ENCODE peak calls at places on chromosomes 7 and 10, in seven cellular contexts. One of them, this sample, is unnamed.

GRCh38 chr7:129778770-129779601 is 167.5 kb downstream of the NRF1 start:
- DNase-seq in OCI-LY7: no peak
- DNase-seq in CD4-positive, CD25-positive, alpha-beta regulatory T cell: no peak
- DNase-seq in naive thymus-derived CD4-positive, alpha-beta T cell: no peak
- DNase-seq in colonic mucosa: peak; percentile 23
- DNase-seq in body of pancreas: peak; percentile 34
- DNase-seq in adrenal gland: peak; percentile 7
- DNase-seq in this sample: peak; percentile 17

GRCh38 chr7:64877714-64878610 is 25.1 kb upstream of the ZNF273 start:
- DNase-seq in OCI-LY7: no peak
- DNase-seq in CD4-positive, CD25-positive, alpha-beta regulatory T cell: no peak
- DNase-seq in naive thymus-derived CD4-positive, alpha-beta T cell: no peak
- DNase-seq in colonic mucosa: peak; percentile 7
- DNase-seq in body of pancreas: no peak
- DNase-seq in adrenal gland: no peak
- DNase-seq in this sample: peak; percentile 17

GRCh38 chr7:122767339-122767738 is 64.6 kb upstream of the RNF148 start:
- DNase-seq in OCI-LY7: no peak
- DNase-seq in CD4-positive, CD25-positive, alpha-beta regulatory T cell: no peak
- DNase-seq in naive thymus-derived CD4-positive, alpha-beta T cell: no peak
- DNase-seq in colonic mucosa: no peak
- DNase-seq in body of pancreas: no peak
- DNase-seq in adrenal gland: no peak
- DNase-seq in this sample: no peak

GRCh38 chr10:93749218-93749799 is 8.4 kb upstream of the LGI1 start:
- DNase-seq in OCI-LY7: no peak
- DNase-seq in CD4-positive, CD25-positive, alpha-beta regulatory T cell: no peak
- DNase-seq in naive thymus-derived CD4-positive, alpha-beta T cell: no peak
- DNase-seq in colonic mucosa: peak; percentile 38
- DNase-seq in body of pancreas: no peak
- DNase-seq in adrenal gland: peak; percentile 59
- DNase-seq in this sample: no peak

GRCh38 chr10:89520711-89521110 is 14.7 kb downstream of the SLC16A12 start:
- DNase-seq in OCI-LY7: no peak
- DNase-seq in CD4-positive, CD25-positive, alpha-beta regulatory T cell: no peak
- DNase-seq in naive thymus-derived CD4-positive, alpha-beta T cell: no peak
- DNase-seq in colonic mucosa: no peak
- DNase-seq in body of pancreas: no peak
- DNase-seq in adrenal gland: no peak
- DNase-seq in this sample: no peak

GRCh38 chr10:126405239-126405785 is 17.0 kb upstream of the ADAM12 start:
- DNase-seq in OCI-LY7: no peak
- DNase-seq in CD4-positive, CD25-positive, alpha-beta regulatory T cell: no peak
- DNase-seq in naive thymus-derived CD4-positive, alpha-beta T cell: no peak
- DNase-seq in colonic mucosa: no peak
- DNase-seq in body of pancreas: no peak
- DNase-seq in adrenal gland: no peak
- DNase-seq in this sample: no peak

GRCh38 chr7:102425639-102426267 is 7.6 kb upstream of the ORAI2 start:
- DNase-seq in OCI-LY7: peak; percentile 94
- DNase-seq in CD4-positive, CD25-positive, alpha-beta regulatory T cell: peak; percentile 72
- DNase-seq in naive thymus-derived CD4-positive, alpha-beta T cell: no peak
- DNase-seq in colonic mucosa: peak; percentile 52
- DNase-seq in body of pancreas: no peak
- DNase-seq in adrenal gland: peak; percentile 38
- DNase-seq in this sample: peak; percentile 80

GRCh38 chr10:70809726-70810125 is 6.0 kb upstream of the SGPL1 start:
- DNase-seq in OCI-LY7: no peak
- DNase-seq in CD4-positive, CD25-positive, alpha-beta regulatory T cell: no peak
- DNase-seq in naive thymus-derived CD4-positive, alpha-beta T cell: no peak
- DNase-seq in colonic mucosa: no peak
- DNase-seq in body of pancreas: no peak
- DNase-seq in adrenal gland: no peak
- DNase-seq in this sample: no peak

GRCh38 chr7:24609059-24609458 is 35.8 kb downstream of the PALS2 start:
- DNase-seq in OCI-LY7: no peak
- DNase-seq in CD4-positive, CD25-positive, alpha-beta regulatory T cell: no peak
- DNase-seq in naive thymus-derived CD4-positive, alpha-beta T cell: no peak
- DNase-seq in colonic mucosa: no peak
- DNase-seq in body of pancreas: no peak
- DNase-seq in adrenal gland: no peak
- DNase-seq in this sample: no peak

GRCh38 chr7:123917878-123918277 is 7.2 kb upstream of the SPAM1 start:
- DNase-seq in OCI-LY7: no peak
- DNase-seq in CD4-positive, CD25-positive, alpha-beta regulatory T cell: no peak
- DNase-seq in naive thymus-derived CD4-positive, alpha-beta T cell: no peak
- DNase-seq in colonic mucosa: no peak
- DNase-seq in body of pancreas: no peak
- DNase-seq in adrenal gland: no peak
- DNase-seq in this sample: no peak

GRCh38 chr7:134460000-134460399 is 1.1 kb upstream of the AKR1B1 start:
- DNase-seq in OCI-LY7: no peak
- DNase-seq in CD4-positive, CD25-positive, alpha-beta regulatory T cell: no peak
- DNase-seq in naive thymus-derived CD4-positive, alpha-beta T cell: no peak
- DNase-seq in colonic mucosa: no peak
- DNase-seq in body of pancreas: no peak
- DNase-seq in adrenal gland: no peak
- DNase-seq in this sample: no peak

GRCh38 chr7:95686109-95686508 is 86.2 kb upstream of the DYNC1I1 start:
- DNase-seq in OCI-LY7: peak; percentile 12
- DNase-seq in CD4-positive, CD25-positive, alpha-beta regulatory T cell: no peak
- DNase-seq in naive thymus-derived CD4-positive, alpha-beta T cell: no peak
- DNase-seq in colonic mucosa: peak; percentile 41
- DNase-seq in body of pancreas: peak; percentile 66
- DNase-seq in adrenal gland: peak; percentile 77
- DNase-seq in this sample: no peak

GRCh38 chr7:77386165-77386824 is 29.9 kb downstream of the GSAP start:
- DNase-seq in OCI-LY7: no peak
- DNase-seq in CD4-positive, CD25-positive, alpha-beta regulatory T cell: no peak
- DNase-seq in naive thymus-derived CD4-positive, alpha-beta T cell: no peak
- DNase-seq in colonic mucosa: no peak
- DNase-seq in body of pancreas: no peak
- DNase-seq in adrenal gland: no peak
- DNase-seq in this sample: no peak

GRCh38 chr7:19117870-19118608 is 603 bp upstream of the TWIST1 start:
- DNase-seq in OCI-LY7: no peak
- DNase-seq in CD4-positive, CD25-positive, alpha-beta regulatory T cell: no peak
- DNase-seq in naive thymus-derived CD4-positive, alpha-beta T cell: no peak
- DNase-seq in colonic mucosa: no peak
- DNase-seq in body of pancreas: no peak
- DNase-seq in adrenal gland: no peak
- DNase-seq in this sample: no peak

DNA sequence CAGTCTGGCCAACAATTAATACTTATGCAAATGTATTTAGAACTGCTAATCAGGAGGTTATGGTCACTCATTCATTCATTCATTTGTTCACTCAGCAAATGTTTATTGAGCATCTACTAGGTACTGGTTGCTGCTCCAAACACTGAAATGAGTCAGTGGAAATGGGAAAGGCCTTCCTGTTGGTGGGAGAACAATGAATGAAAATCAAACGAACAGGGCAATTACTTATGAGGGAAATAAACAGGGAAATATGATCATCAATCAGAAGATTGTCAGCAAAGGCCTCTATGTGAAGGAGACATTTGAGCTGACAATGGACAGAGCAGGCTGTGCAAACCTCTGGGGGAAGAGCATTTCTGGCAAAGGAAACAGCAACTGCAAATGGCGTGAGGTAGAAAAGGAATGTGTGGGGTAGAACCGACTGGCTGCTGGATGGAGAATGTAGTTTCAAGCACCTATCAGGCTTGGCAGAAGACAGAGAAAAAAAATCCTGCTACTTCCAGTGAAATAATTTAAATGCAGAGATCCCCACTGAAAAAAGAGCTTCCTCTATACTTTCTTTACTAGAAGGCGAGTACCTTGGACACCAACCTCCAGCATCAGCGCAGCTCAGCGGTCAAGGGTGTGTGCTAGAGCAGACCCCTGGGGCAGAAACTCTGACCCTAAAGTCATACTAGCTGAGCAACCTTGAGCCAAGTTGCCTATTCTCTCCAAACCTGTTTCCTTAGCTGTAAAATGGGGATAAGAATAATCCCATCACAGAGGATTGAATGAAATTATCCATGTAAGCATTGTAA is 108.8 kb upstream of the EEPD1 start:
- DNase-seq in OCI-LY7: no peak
- DNase-seq in CD4-positive, CD25-positive, alpha-beta regulatory T cell: no peak
- DNase-seq in naive thymus-derived CD4-positive, alpha-beta T cell: no peak
- DNase-seq in colonic mucosa: no peak
- DNase-seq in body of pancreas: no peak
- DNase-seq in adrenal gland: no peak
- DNase-seq in this sample: no peak
- H3K4me1 ChIP-seq in OCI-LY7: no peaks in the 10 kb centered on the region
- H3K4me1 ChIP-seq in CD4-positive, CD25-positive, alpha-beta regulatory T cell: no peaks in the 10 kb centered on the region
- H3K4me1 ChIP-seq in naive thymus-derived CD4-positive, alpha-beta T cell: no peaks in the 10 kb centered on the region
- H3K4me1 ChIP-seq in colonic mucosa: no peaks in the 10 kb centered on the region
- H3K4me1 ChIP-seq in body of pancreas: no peaks in the 10 kb centered on the region
- H3K4me1 ChIP-seq in adrenal gland: peaks cover 34% of the 10 kb centered on the region
- H3K4me1 ChIP-seq in this sample: no peaks in the 10 kb centered on the region

DNA sequence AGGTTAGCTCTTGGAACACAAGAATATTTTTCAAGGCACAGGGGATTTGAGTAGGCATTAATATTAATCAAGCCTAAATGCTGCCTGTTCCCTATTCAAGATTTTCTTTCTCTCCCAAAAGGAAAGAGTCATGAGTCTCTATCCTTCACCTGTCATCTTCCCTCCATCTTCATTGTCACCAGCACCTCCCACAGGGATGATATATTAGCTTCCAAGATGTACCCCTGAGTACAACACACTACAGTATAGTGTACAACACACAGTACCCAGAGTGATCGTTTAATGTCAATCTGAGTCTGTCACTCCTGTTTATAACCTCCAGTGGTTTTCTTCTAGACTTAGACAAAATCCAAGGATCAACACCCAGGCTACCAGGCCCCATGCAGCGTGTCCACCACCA is 50.1 kb downstream of the FAM13C start:
- DNase-seq in OCI-LY7: no peak
- DNase-seq in CD4-positive, CD25-positive, alpha-beta regulatory T cell: no peak
- DNase-seq in naive thymus-derived CD4-positive, alpha-beta T cell: no peak
- DNase-seq in colonic mucosa: no peak
- DNase-seq in body of pancreas: no peak
- DNase-seq in adrenal gland: no peak
- DNase-seq in this sample: no peak
- H3K4me1 ChIP-seq in OCI-LY7: no peaks in the 10 kb centered on the region
- H3K4me1 ChIP-seq in CD4-positive, CD25-positive, alpha-beta regulatory T cell: no peaks in the 10 kb centered on the region
- H3K4me1 ChIP-seq in naive thymus-derived CD4-positive, alpha-beta T cell: no peaks in the 10 kb centered on the region
- H3K4me1 ChIP-seq in colonic mucosa: no peaks in the 10 kb centered on the region
- H3K4me1 ChIP-seq in body of pancreas: no peaks in the 10 kb centered on the region
- H3K4me1 ChIP-seq in adrenal gland: peaks cover 20% of the 10 kb centered on the region
- H3K4me1 ChIP-seq in this sample: no peaks in the 10 kb centered on the region

DNA sequence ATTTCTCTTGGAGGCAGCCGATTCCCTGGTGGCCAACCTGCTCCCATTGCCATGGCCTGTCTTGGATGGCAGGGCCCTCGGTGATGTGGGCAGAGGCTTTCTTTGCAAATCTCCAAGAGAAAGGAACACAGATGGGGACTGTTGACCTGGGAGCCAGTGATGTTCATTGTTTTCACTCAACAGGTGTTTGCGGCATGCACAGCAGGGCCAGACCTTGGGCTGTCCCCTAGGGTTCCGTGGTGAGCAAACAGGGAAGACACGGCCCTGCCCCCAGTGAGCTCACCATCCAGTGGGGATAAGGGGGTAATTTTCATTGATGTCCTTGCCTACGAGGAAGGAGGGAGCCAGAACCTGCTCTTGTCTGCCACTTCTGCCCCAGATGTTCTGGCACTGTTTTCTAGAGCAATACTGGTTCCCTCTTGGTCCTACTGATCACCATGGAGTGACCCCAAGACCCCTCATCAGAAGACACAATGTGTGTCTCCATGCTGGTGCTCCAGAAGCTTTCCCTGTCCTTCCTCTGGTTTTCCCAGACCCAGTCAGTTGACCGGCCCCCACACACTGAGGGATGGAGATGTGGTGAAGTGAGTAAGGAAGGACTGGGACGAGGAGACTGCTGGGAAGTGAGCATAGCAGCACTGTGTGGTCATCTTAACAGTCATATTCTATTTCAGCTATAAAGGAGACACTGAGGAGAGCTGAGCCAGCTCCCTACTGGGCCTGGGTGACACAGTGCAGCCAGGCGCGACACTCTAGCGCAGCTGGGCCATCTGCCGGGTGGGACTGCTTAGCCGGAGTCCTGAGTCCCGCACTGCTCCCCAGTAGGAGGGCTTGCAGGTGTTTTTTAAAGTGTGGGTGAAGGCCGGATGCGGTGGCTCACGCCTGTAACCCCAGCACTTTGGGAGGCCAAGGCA is 20.4 kb upstream of the FIGNL1 start:
- DNase-seq in OCI-LY7: no peak
- DNase-seq in CD4-positive, CD25-positive, alpha-beta regulatory T cell: no peak
- DNase-seq in naive thymus-derived CD4-positive, alpha-beta T cell: no peak
- DNase-seq in colonic mucosa: no peak
- DNase-seq in body of pancreas: no peak
- DNase-seq in adrenal gland: no peak
- DNase-seq in this sample: no peak
- H3K4me1 ChIP-seq in OCI-LY7: no peaks in the 10 kb centered on the region
- H3K4me1 ChIP-seq in CD4-positive, CD25-positive, alpha-beta regulatory T cell: peaks cover 8% of the 10 kb centered on the region
- H3K4me1 ChIP-seq in naive thymus-derived CD4-positive, alpha-beta T cell: no peaks in the 10 kb centered on the region
- H3K4me1 ChIP-seq in colonic mucosa: no peaks in the 10 kb centered on the region
- H3K4me1 ChIP-seq in body of pancreas: peaks cover 6% of the 10 kb centered on the region
- H3K4me1 ChIP-seq in adrenal gland: peaks cover 9% of the 10 kb centered on the region
- H3K4me1 ChIP-seq in this sample: peaks cover 10% of the 10 kb centered on the region

GRCh38 chr7:92888-93672 is 99.3 kb upstream of the FAM20C start:
- DNase-seq in OCI-LY7: no peak
- DNase-seq in CD4-positive, CD25-positive, alpha-beta regulatory T cell: no peak
- DNase-seq in naive thymus-derived CD4-positive, alpha-beta T cell: no peak
- DNase-seq in colonic mucosa: no peak
- DNase-seq in body of pancreas: peak; percentile 7
- DNase-seq in adrenal gland: no peak
- DNase-seq in this sample: no peak

GRCh38 chr7:95863-96260 is 96.5 kb upstream of the FAM20C start:
- DNase-seq in OCI-LY7: no peak
- DNase-seq in CD4-positive, CD25-positive, alpha-beta regulatory T cell: no peak
- DNase-seq in naive thymus-derived CD4-positive, alpha-beta T cell: no peak
- DNase-seq in colonic mucosa: no peak
- DNase-seq in body of pancreas: no peak
- DNase-seq in adrenal gland: no peak
- DNase-seq in this sample: no peak

GRCh38 chr7:95180-95862 is 97.0 kb upstream of the FAM20C start:
- DNase-seq in OCI-LY7: no peak
- DNase-seq in CD4-positive, CD25-positive, alpha-beta regulatory T cell: no peak
- DNase-seq in naive thymus-derived CD4-positive, alpha-beta T cell: no peak
- DNase-seq in colonic mucosa: no peak
- DNase-seq in body of pancreas: no peak
- DNase-seq in adrenal gland: no peak
- DNase-seq in this sample: no peak

GRCh38 chr7:92159-92767 is 100.1 kb upstream of the FAM20C start:
- DNase-seq in OCI-LY7: no peak
- DNase-seq in CD4-positive, CD25-positive, alpha-beta regulatory T cell: no peak
- DNase-seq in naive thymus-derived CD4-positive, alpha-beta T cell: no peak
- DNase-seq in colonic mucosa: no peak
- DNase-seq in body of pancreas: peak; percentile 9
- DNase-seq in adrenal gland: no peak
- DNase-seq in this sample: no peak

DNA sequence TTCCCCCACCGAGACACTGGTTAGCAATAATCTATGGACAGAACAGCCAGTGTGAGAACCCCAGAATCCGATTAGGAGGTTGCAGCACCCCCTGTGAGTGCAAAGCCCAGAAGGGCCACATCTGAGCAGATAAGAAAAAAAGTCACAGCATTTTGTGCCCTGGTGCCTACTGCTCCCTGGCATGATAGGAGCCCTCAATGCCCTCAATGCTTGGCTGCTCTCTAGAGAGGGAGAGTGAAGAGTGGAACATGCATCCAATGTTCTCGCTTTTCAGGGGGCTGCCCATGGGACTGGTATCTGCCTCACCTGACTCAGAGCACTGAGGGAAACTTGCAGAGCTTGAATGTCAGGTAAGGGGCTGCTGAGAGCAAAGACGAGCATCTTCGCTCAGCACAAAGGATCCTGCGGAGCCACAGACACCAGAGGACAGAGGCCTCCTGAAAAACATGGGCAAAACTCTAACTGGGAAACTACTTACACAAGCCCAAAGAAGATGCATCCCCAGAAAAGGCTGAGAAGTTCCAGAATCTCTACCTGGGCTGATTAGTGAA is 98.0 kb upstream of the FAM20C start:
- DNase-seq in OCI-LY7: no peak
- DNase-seq in CD4-positive, CD25-positive, alpha-beta regulatory T cell: no peak
- DNase-seq in naive thymus-derived CD4-positive, alpha-beta T cell: no peak
- DNase-seq in colonic mucosa: no peak
- DNase-seq in body of pancreas: no peak
- DNase-seq in adrenal gland: no peak
- DNase-seq in this sample: no peak
- H3K4me1 ChIP-seq in OCI-LY7: no peaks in the 10 kb centered on the region
- H3K4me1 ChIP-seq in CD4-positive, CD25-positive, alpha-beta regulatory T cell: no peaks in the 10 kb centered on the region
- H3K4me1 ChIP-seq in naive thymus-derived CD4-positive, alpha-beta T cell: no peaks in the 10 kb centered on the region
- H3K4me1 ChIP-seq in colonic mucosa: no peaks in the 10 kb centered on the region
- H3K4me1 ChIP-seq in body of pancreas: peaks cover 12% of the 10 kb centered on the region
- H3K4me1 ChIP-seq in adrenal gland: peaks cover 11% of the 10 kb centered on the region
- H3K4me1 ChIP-seq in this sample: no peaks in the 10 kb centered on the region

This sample was measured in CD4-positive, alpha-beta memory T cell.